ENCODE peak calls at places on chromosome 15, in eight cellular contexts. T is neural progenitor cell; O is body of pancreas; U is mucosa of descending colon; L is foreskin fibroblast; H is colonic mucosa; C is CD4-positive, alpha-beta T cell; W is gastrocnemius medialis. B is an unnamed sample.

GRCh38 chr15:84387086-84387485 is 151.5 kb downstream of the GOLGA6L4 start:
- DNase-seq in T (no peak), O (no peak), U (no peak), L (no peak), H (no peak), C (no peak), W (no peak), B (peak)

GRCh38 chr15:48358229-48358641 is 27.0 kb downstream of the DUT start:
- DNase-seq in T (peak), O (no peak), U (no peak), L (no peak), H (no peak), C (no peak), W (no peak), B (no peak)

GRCh38 chr15:92878593-92879053 is 21.5 kb upstream of the CHD2 start:
- DNase-seq in T (no peak), O (peak), U (no peak), L (no peak), H (no peak), C (no peak), W (no peak), B (no peak)

GRCh38 chr15:67543348-67543718 is 830 bp downstream of the MAP2K5 start:
- DNase-seq in T (peak), O (peak), U (peak), L (no peak), H (peak), C (no peak), W (no peak), B (peak)

GRCh38 chr15:66008920-66009572 is 139.8 kb downstream of the RAB11A start:
- DNase-seq in T (no peak), O (no peak), U (no peak), L (peak), H (peak), C (no peak), W (no peak), B (peak)

GRCh38 chr15:64699767-64700388 is 75.5 kb downstream of the RBPMS2 start:
- DNase-seq in T (peak), O (peak), U (no peak), L (peak), H (no peak), C (no peak), W (peak), B (no peak)

GRCh38 chr15:94416829-94417228 is 185.5 kb downstream of the MCTP2 start:
- DNase-seq in T (no peak), O (no peak), U (no peak), L (no peak), H (no peak), C (no peak), W (no peak), B (no peak)

GRCh38 chr15:91940466-91941381 is 87.2 kb downstream of the SLCO3A1 start:
- DNase-seq in T (no peak), O (no peak), U (peak), L (no peak), H (peak), C (no peak), W (no peak), B (peak)

GRCh38 chr15:40338041-40338657 is 2.6 kb downstream of the CCDC9B start:
- DNase-seq in T (peak), O (peak), U (peak), L (peak), H (peak), C (peak), W (peak), B (peak)

GRCh38 chr15:28022181-28022580 is 76.9 kb downstream of the OCA2 start:
- DNase-seq in T (no peak), O (no peak), U (no peak), L (no peak), H (peak), C (no peak), W (no peak), B (no peak)

GRCh38 chr15:27730878-27731277 is 368.2 kb downstream of the OCA2 start:
- DNase-seq in T (no peak), O (no peak), U (no peak), L (peak), H (no peak), C (no peak), W (no peak), B (no peak)

GRCh38 chr15:40234783-40235182 is 4.1 kb upstream of the PAK6 start:
- DNase-seq in T (no peak), O (no peak), U (no peak), L (no peak), H (no peak), C (no peak), W (no peak), B (no peak)

DNA sequence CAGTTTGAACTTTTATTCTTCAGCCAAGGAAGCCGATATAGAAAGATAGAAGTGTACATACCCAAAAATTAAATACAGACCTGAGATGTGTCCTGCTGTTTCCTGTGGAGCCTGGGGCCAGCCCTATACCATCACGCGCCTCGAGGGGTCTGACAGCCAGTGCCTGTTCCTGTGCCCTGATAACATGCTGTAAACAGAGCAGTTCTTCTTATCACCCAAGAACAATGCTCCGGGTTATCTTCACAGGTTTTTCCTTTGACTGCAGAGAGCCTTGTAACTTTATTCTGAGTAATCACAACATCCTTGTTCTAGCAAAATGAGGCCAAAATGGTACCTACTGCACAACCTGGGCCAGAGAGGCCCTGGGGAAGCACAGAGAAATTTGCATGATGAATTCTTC is 289.7 kb upstream of the CHRM5 start:
- DNase-seq in T (no peak), O (no peak), U (no peak), L (no peak), H (no peak), C (no peak), W (no peak), B (no peak)
- TF ChIP-seq CTCF in T (no peak), O (no peak), U (no peak), L (no peak), H (no peak), C (no peak), W (no peak), B (no peak)

GRCh38 chr15:45522179-45522930 is at the start of gene SLC30A4:
- DNase-seq in T (peak), O (peak), U (peak), L (peak), H (peak), C (peak), W (peak), B (peak)
- TF ChIP-seq CTCF in T (peak), O (peak), U (no peak), L (peak), H (peak), C (peak), W (peak), B (peak)

DNA sequence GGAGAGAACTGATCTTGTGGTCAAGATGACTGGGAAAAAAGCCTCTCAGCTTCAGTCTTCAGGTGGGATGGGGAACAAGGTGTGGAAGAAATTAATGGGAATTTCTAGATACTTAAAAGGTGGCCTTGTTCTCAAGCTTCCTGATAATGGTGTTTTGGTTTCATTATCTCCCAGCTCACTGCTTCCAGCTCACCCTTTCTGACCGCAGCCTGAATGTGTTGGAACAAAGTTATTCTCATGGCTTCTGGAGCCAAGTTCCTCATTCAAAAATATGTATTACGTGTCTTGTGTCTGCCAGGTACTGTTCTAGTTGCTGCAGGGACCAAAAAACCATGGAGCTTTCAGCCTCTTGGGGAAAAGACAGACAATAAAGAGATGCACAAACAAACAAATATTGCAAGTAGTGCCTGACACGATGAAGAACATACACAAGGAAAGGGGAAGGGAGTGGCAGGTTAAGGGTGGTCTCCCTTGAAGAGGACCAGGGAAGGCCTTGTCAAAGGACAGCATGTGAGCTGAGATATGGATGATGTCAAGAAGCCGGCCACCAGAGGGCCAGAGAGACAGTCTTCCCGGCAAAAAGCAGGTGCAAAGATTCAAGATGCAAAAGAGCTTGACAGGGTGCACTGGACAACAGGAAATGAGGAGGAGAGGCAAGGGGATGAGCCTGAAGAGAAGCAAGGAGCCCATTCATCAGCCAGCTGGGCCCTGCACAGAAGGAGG is 35.5 kb downstream of the ARRDC4 start:
- DNase-seq in T (peak), O (peak), U (no peak), L (no peak), H (peak), C (no peak), W (no peak), B (no peak)
- TF ChIP-seq CTCF in T (peak), O (peak), U (no peak), L (peak), H (peak), C (peak), W (no peak), B (peak)

DNA sequence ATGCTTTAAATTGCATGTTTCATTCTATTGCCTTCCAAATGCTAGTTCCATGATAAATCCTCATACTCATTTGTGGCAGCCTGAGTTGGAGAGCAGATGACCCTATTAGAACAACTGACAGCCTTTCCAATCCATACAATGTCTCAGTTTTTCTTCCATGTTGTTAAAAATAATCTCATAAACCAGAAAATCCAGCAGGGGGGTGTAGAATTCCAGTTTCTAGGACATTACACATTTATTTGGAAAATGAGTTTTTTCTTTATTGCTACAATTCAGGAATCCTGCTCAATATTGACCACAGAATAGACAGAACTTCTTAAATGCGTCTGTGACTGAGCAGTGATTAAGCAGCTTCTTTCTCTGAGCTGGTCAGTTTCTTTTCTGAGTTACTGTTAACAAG is 174.2 kb upstream of the ATP10A start:
- DNase-seq in T (no peak), O (no peak), U (no peak), L (no peak), H (no peak), C (no peak), W (no peak), B (no peak)
- TF ChIP-seq CTCF in T (no peak), O (peak), U (no peak), L (no peak), H (no peak), C (no peak), W (no peak), B (no peak)

DNA sequence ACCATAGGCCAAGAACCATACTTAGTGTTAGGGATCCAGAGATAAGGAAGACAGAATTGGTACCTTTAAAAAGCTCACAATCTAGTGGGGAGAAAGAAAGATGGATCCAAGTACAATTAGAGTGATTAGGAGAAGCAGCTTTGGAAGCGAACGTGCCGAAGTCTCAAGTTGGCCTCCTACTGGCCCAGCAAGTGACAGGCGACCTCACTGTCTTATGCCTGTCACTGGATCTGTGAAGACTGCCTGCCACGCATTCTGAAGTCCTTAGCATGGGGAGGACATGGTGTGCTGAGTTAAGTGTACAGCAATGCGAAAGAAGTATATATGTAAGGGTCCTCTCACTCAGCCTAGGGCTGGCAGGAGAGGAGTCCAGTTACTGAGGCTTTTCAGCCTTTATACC is 141.0 kb downstream of the GABRB3 start:
- DNase-seq in T (peak), O (no peak), U (no peak), L (no peak), H (no peak), C (no peak), W (no peak), B (no peak)
- TF ChIP-seq CTCF in T (peak), O (no peak), U (no peak), L (no peak), H (no peak), C (no peak), W (no peak), B (no peak)

GRCh38 chr15:38890194-38890593 is 325.6 kb upstream of the RASGRP1 start:
- DNase-seq in T (no peak), O (no peak), U (no peak), L (no peak), H (no peak), C (no peak), W (no peak), B (no peak)
- TF ChIP-seq CTCF in T (no peak), O (no peak), U (no peak), L (no peak), H (no peak), C (no peak), W (no peak), B (no peak)

GRCh38 chr15:42329992-42330391 is 29.3 kb upstream of the CAPN3 start:
- DNase-seq in T (no peak), O (no peak), U (no peak), L (no peak), H (no peak), C (no peak), W (no peak), B (no peak)
- TF ChIP-seq CTCF in T (no peak), O (no peak), U (no peak), L (no peak), H (no peak), C (no peak), W (no peak), B (no peak)

DNA sequence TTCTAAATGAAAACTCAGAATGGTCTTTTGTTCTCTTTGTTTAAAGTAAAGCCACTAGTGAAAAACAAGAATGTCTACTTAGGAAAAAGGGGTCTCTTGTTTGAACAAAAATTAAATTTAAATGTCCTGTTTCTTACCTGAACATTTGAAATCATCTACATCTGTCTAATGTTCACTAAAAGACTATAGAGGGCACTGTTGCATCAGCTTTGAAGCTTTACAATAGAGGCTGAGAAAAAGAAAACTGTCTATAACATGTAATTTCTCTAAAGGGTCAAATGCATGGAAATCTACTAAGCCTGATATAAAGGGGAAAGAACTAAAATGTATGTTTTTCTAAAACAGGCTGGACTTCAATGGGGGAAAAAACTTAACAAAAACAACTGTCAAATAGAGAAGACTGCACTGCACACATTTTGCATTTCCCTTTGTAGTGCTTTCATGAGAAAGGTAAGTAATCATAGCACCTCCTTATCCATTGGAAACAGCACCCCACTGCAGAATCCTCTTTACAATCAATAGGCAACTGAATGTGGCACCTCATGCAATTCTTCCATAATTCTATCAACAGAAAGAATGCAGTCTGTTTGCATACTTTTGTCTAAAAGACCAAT is 26.3 kb downstream of the DPH6 start:
- DNase-seq in T (peak), O (no peak), U (no peak), L (peak), H (no peak), C (no peak), W (no peak), B (no peak)
- TF ChIP-seq CTCF in T (peak), O (peak), U (peak), L (peak), H (peak), C (peak), W (peak), B (peak)

DNA sequence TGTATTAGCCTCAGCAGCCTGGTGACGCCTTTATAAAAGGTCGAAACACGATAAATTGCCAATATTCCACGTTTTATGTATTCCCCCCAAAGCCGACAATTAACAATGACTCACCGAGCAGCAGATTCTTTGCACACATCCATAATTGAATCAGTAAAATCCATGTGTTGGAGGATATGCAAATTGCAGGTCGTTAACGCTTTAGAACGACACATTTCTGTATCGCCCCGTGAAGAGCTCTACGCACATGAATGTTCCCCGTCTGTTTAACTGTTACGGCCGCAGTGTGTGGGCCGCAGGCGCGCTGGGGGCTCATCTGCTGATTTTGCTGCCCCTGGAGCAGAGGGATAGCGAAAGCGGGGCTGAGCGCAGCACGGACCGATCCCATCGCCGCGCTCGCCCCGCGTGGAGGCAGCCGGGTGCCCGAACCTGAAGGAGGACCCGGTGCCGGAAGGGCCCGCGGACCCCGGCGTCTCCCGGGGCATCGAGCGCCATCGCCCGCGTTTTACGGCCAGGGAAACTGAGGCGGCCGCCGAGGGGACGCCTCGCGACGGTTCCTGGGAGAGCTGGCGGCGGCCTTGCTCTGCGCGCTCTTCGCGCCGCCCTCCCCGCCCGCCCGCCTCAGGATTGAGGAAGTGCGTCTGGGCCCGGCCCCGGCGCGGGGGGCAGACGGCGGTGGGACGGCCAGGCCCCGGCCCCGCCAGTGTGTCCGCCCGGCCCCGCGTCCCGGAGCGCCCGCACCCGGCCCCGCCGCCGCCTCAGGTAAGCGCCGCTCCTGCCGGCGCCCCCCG is at the start of gene LRRK1:
- DNase-seq in T (peak), O (peak), U (peak), L (peak), H (peak), C (no peak), W (no peak), B (no peak)
- TF ChIP-seq CTCF in T (no peak), O (no peak), U (no peak), L (no peak), H (no peak), C (no peak), W (no peak), B (no peak)